ENCODE peak calls at places on chromosome 5, in seven cellular contexts. V is CD4-positive, alpha-beta memory T cell; R is CD4-positive, CD25-positive, alpha-beta regulatory T cell; Z is heart left ventricle; K is substantia nigra; L is adrenal gland; O is prostate gland. A is an unnamed sample.

GRCh38 chr5:96626956-96627355 is 35.2 kb upstream of the CAST start:
- DNase-seq in V (no peak), R (no peak), Z (no peak), K (no peak), L (no peak), O (no peak), A (no peak)

GRCh38 chr5:168096525-168096924 is 194.9 kb upstream of the WWC1 start:
- DNase-seq in V (no peak), R (no peak), Z (no peak), K (no peak), L (no peak), O (no peak), A (no peak)

GRCh38 chr5:15627109-15627508 is 127.1 kb downstream of the FBXL7 start:
- DNase-seq in V (no peak), R (no peak), Z (no peak), K (no peak), L (no peak), O (no peak), A (no peak)

GRCh38 chr5:134568761-134569725 is 43.6 kb downstream of the JADE2 start:
- DNase-seq in V (no peak), R (no peak), Z (peak), K (peak), L (peak), O (peak), A (peak)

GRCh38 chr5:55160493-55161209 is 680 bp downstream of the GPX8 start:
- DNase-seq in V (no peak), R (no peak), Z (no peak), K (no peak), L (peak), O (peak), A (no peak)

GRCh38 chr5:15791859-15792258 is 291.9 kb downstream of the FBXL7 start:
- DNase-seq in V (no peak), R (no peak), Z (no peak), K (no peak), L (no peak), O (no peak), A (no peak)

GRCh38 chr5:160701403-160701802 is 150.6 kb downstream of the ATP10B start:
- DNase-seq in V (no peak), R (no peak), Z (no peak), K (no peak), L (no peak), O (no peak), A (no peak)

GRCh38 chr5:82459626-82460025 is 181.5 kb upstream of the RPS23 start:
- DNase-seq in V (no peak), R (no peak), Z (no peak), K (no peak), L (no peak), O (no peak), A (no peak)

GRCh38 chr5:174231961-174232487 is 186.5 kb downstream of the NSG2 start:
- DNase-seq in V (no peak), R (no peak), Z (no peak), K (no peak), L (no peak), O (no peak), A (no peak)

GRCh38 chr5:143562935-143563334 is 159.4 kb upstream of the NR3C1 start:
- DNase-seq in V (no peak), R (no peak), Z (no peak), K (no peak), L (no peak), O (peak), A (no peak)

GRCh38 chr5:145938699-145939531 is 2.5 kb downstream of the SH3RF2 start:
- DNase-seq in V (no peak), R (no peak), Z (no peak), K (no peak), L (no peak), O (no peak), A (peak)

DNA sequence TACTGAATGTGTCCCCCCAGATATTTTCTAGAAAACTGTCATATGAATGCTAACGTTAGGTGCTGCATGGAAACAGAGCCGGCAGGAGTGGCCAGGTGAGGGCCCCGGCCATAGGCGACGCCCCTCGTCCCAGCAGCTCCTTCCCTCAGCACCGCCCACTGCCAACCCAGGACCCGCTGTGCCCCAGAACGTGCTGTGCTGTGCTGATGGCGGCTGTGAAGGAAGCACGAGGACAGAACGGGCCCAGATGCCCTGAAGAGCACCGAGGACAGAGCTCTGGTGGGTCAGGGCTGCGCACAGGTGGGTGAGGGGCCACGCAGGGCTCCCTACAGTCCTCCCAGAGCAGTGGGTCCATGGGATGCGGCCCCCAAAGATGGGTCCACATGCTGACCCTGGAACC is 30.3 kb downstream of the LPCAT1 start:
- DNase-seq in V (no peak), R (no peak), Z (no peak), K (no peak), L (no peak), O (no peak), A (no peak)
- H3K27ac ChIP-seq in V (no peak), R (no peak), Z (no peak), K (no peak), L (no peak), O (no peak), A (no peak)

GRCh38 chr5:35230043-35230611 is at the start of gene PRLR:
- DNase-seq in V (no peak), R (no peak), Z (no peak), K (no peak), L (peak), O (peak), A (no peak)
- H3K27ac ChIP-seq in V (no peak), R (no peak), Z (no peak), K (no peak), L (no peak), O (peak), A (no peak)

DNA sequence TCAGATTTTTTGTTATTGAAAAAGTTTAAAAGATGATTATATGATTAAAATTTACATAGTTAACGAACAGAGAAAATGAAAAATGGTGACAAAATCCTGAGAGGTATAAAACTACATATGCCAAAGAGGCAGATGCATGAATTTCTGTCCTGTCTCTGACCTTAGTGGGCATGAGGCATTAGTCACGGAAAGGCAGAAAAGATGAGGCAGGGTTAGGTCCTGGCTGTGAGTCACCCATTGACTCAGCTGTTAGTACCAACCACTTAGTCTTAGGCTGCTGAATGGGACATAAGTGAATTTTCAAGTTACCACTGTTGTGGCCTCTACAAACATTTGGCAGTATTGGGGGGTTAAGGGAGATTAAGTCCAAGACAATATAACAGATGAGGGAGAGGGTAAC is 33.1 kb downstream of the RASA1 start:
- DNase-seq in V (no peak), R (peak), Z (no peak), K (no peak), L (peak), O (no peak), A (no peak)
- H3K27ac ChIP-seq in V (no peak), R (no peak), Z (no peak), K (no peak), L (no peak), O (no peak), A (no peak)

DNA sequence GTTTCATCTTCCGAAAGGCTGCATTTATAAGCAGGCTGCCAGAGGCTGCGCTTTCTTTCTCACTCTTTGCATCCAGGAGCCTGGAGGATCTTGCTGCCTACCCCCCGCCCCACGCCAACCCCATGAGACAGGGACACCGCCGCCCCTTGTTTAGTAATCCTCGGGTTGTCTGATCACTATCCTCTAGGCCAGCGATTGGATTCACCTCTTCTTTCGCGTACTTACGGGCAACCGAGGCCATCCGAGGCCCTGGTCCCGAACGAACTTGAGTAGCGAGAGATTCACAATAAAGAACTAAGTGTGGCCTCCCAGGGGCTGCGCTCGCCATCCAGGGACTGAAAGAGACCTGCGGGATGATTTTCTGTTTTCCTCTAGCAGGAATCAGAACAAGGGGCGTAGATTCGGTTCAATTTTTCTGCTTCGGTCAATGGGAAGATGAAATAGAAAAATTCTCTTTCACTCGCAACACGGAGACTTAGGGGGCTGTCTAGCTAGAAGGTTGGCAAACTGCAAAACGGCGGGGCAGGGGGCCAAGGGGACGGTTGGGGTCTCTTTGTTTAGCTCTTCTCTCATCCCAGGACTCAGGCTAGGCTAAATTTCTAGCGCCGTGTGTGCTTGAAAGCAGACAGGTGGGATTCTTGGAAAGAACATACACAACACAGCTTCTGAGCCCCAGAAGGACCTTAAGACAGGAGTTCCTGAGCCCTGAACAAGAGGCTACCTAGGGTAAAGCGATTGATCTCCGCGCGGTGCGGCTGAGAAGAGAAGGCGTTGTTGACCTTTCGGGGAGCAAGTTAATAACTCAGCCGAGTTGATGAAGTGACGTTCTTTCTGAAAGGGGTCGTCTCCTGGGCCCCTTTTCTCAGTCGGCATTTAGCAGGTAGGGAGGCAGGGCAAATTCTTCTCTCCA is 5.8 kb upstream of the ISL1 start:
- DNase-seq in V (no peak), R (no peak), Z (no peak), K (no peak), L (peak), O (no peak), A (no peak)
- H3K27ac ChIP-seq in V (no peak), R (no peak), Z (no peak), K (no peak), L (no peak), O (peak), A (no peak)

GRCh38 chr5:94173100-94173499 is 431.7 kb upstream of the POU5F2 start:
- DNase-seq in V (no peak), R (no peak), Z (no peak), K (no peak), L (no peak), O (no peak), A (no peak)

GRCh38 chr5:94180761-94181160 is 437.6 kb downstream of the KIAA0825 start:
- DNase-seq in V (no peak), R (no peak), Z (no peak), K (no peak), L (no peak), O (no peak), A (no peak)

GRCh38 chr5:94175912-94176311 is 434.5 kb upstream of the POU5F2 start:
- DNase-seq in V (no peak), R (no peak), Z (no peak), K (no peak), L (no peak), O (no peak), A (no peak)

GRCh38 chr5:94174748-94175411 is 433.5 kb upstream of the POU5F2 start:
- DNase-seq in V (no peak), R (no peak), Z (no peak), K (no peak), L (no peak), O (no peak), A (no peak)
- H3K27ac ChIP-seq in V (no peak), R (no peak), Z (no peak), K (no peak), L (no peak), O (no peak), A (no peak)

GRCh38 chr5:176526462-176526861 is 10.7 kb downstream of the RNF44 start:
- DNase-seq in V (no peak), R (no peak), Z (no peak), K (no peak), L (no peak), O (no peak), A (no peak)

GRCh38 chr5:176525677-176526076 is 11.5 kb downstream of the RNF44 start:
- DNase-seq in V (no peak), R (no peak), Z (no peak), K (no peak), L (no peak), O (no peak), A (no peak)

GRCh38 chr5:176524138-176524537 is 13.1 kb downstream of the RNF44 start:
- DNase-seq in V (no peak), R (no peak), Z (no peak), K (no peak), L (no peak), O (no peak), A (no peak)

GRCh38 chr5:176527246-176528222 is 9.7 kb downstream of the RNF44 start:
- DNase-seq in V (no peak), R (no peak), Z (no peak), K (no peak), L (no peak), O (no peak), A (no peak)

DNA sequence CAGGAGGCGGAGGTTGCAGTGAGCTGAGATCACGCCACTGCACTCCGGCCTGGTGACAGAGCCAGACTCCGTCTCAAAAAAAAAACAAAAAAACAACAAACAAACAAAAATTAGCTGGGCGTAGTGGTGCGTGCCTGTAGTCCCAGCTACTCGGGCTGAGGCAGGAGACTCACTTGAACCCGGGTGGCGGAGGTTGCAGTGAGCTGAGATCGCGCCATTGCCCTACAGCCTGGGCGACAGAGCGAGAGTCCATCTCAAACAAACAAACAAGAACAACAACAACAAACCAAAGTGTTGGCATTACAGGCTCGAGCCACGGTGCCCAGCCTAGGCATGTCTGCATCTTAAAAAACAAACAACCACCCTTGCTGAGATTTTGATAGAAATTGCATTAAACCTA is 12.2 kb downstream of the RNF44 start:
- DNase-seq in V (no peak), R (no peak), Z (no peak), K (no peak), L (no peak), O (no peak), A (no peak)
- H3K27ac ChIP-seq in V (no peak), R (no peak), Z (no peak), K (no peak), L (no peak), O (no peak), A (no peak)

DNA sequence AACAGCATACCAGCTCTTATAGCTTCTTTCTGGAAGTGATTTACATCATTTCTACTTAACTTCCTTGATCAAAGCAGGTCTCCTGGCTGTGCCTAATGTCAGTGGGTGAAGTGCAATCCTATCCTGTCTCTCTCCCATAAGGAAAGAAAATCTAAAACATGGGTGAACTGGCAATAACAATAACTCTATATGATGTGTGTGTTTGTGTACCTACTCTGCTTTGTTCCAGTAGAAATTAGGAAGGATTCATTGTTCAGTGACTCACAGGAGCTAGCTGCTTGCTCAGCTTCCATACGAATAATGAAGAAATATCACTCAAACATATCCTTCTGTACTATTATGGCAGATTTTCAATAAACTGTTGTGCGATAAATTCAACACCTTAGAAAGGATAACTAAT is 123.7 kb downstream of the ADGRV1 start:
- DNase-seq in V (no peak), R (no peak), Z (no peak), K (no peak), L (no peak), O (no peak), A (no peak)
- H3K27ac ChIP-seq in V (no peak), R (no peak), Z (no peak), K (no peak), L (no peak), O (no peak), A (peak)

GRCh38 chr5:37604290-37604689 is 225.2 kb downstream of the WDR70 start:
- DNase-seq in V (no peak), R (no peak), Z (no peak), K (no peak), L (no peak), O (no peak), A (no peak)
- H3K27ac ChIP-seq in V (no peak), R (no peak), Z (no peak), K (no peak), L (no peak), O (no peak), A (no peak)

GRCh38 chr5:172642046-172642409 is 965 bp downstream of the NEURL1B start:
- DNase-seq in V (no peak), R (no peak), Z (no peak), K (no peak), L (no peak), O (no peak), A (no peak)
- H3K27ac ChIP-seq in V (no peak), R (no peak), Z (peak), K (peak), L (peak), O (peak), A (peak)

GRCh38 chr5:94707359-94707758 is 88.9 kb downstream of the SLF1 start:
- DNase-seq in V (no peak), R (no peak), Z (no peak), K (no peak), L (no peak), O (peak), A (no peak)
- H3K27ac ChIP-seq in V (no peak), R (no peak), Z (no peak), K (no peak), L (no peak), O (no peak), A (no peak)

A was measured in caudate nucleus.